ENCODE peak calls at places on chromosomes 11 and 22, in six cellular contexts. V is heart left ventricle; W is lower leg skin; R is T-helper 9 cell; B is GM13977; Q is activated CD8-positive, alpha-beta memory T cell treated with anti-CD3 and anti-CD28 coated beads, Interleukin-2, amount 50 U/mL, for 4 hours. T is an unnamed sample.

GRCh38 chr11:70397336-70397982 is 870 bp upstream of the CTTN start:
- DNase-seq in V (no peak), R (no peak), Q (no peak), W (no peak), B (no peak), T (no peak)

GRCh38 chr22:20234314-20234682 is 33.8 kb downstream of the RTN4R start:
- DNase-seq in R (no peak), Q (no peak), W (no peak), V (no peak), B (no peak), T (no peak)

GRCh38 chr11:70882716-70883085 is 369.7 kb downstream of the SHANK2 start:
- DNase-seq in Q (no peak), W (no peak), R (no peak), V (no peak), B (no peak), T (no peak)

GRCh38 chr11:88152381-88152780 is 22.9 kb downstream of the RAB38 start:
- DNase-seq in Q (no peak), W (no peak), B (no peak), R (no peak), V (no peak), T (no peak)

GRCh38 chr22:19868773-19869471 is 14.2 kb upstream of the GNB1L start:
- DNase-seq in V (peak), W (no peak), Q (no peak), B (no peak), R (no peak), T (no peak)

GRCh38 chr11:128201801-128202200 is 385.6 kb downstream of the ETS1 start:
- DNase-seq in W (no peak), Q (no peak), V (no peak), R (no peak), B (no peak), T (no peak)

GRCh38 chr11:70067591-70068341 is 10.4 kb upstream of the ANO1 start:
- DNase-seq in R (no peak), B (no peak), Q (no peak), W (no peak), V (no peak), T (peak)

GRCh38 chr11:44619931-44620725 is 54.7 kb downstream of the CD82 start:
- DNase-seq in W (peak), V (no peak), Q (no peak), B (no peak), R (no peak), T (no peak)

GRCh38 chr11:70184396-70184795 is 18.7 kb upstream of the FADD start:
- DNase-seq in Q (no peak), R (no peak), V (no peak), B (no peak), W (no peak), T (no peak)

GRCh38 chr11:8691601-8692000 is 9.0 kb downstream of the RPL27A start:
- DNase-seq in B (no peak), Q (no peak), W (no peak), R (no peak), V (no peak), T (no peak)

GRCh38 chr22:24457894-24458293 is 30.5 kb downstream of the ADORA2A start:
- DNase-seq in Q (no peak), B (no peak), W (no peak), R (no peak), V (no peak), T (no peak)

GRCh38 chr11:70854891-70855556 is 397.4 kb downstream of the SHANK2 start:
- DNase-seq in W (no peak), V (no peak), B (no peak), Q (no peak), R (no peak), T (no peak)

GRCh38 chr11:25734592-25735211 is 597.2 kb upstream of the ANO3 start:
- DNase-seq in B (no peak), R (no peak), Q (no peak), V (no peak), W (no peak), T (peak)

GRCh38 chr11:108754901-108755625 is 90.2 kb downstream of the DDX10 start:
- DNase-seq in B (no peak), R (no peak), V (no peak), Q (no peak), W (peak), T (no peak)

GRCh38 chr11:35593143-35593542 is 25.1 kb upstream of the FJX1 start:
- DNase-seq in W (no peak), Q (no peak), V (no peak), R (no peak), B (no peak), T (no peak)

GRCh38 chr11:47156333-47156732 is 20.3 kb downstream of the ARFGAP2 start:
- DNase-seq in B (no peak), Q (no peak), W (no peak), V (peak), R (no peak), T (no peak)

GRCh38 chr11:1779806-1780699 is 16.3 kb upstream of the CTSD start:
- DNase-seq in R (no peak), B (no peak), W (no peak), Q (no peak), V (no peak), T (no peak)

GRCh38 chr11:71116435-71117040 is 135.8 kb downstream of the SHANK2 start:
- DNase-seq in W (no peak), B (no peak), R (no peak), V (no peak), Q (no peak), T (no peak)

T was measured in NCI-H460.